ENCODE peak calls at places on chromosomes 16 and 17, in seven cellular contexts. One of them, this sample, is unnamed.

GRCh38 chr16:31876955-31877828 is 3.6 kb downstream of the ZNF267 start:
- DNase-seq in skeletal muscle cell: peak
- DNase-seq in stimulated activated CD4-positive, alpha-beta T cell treated with anti-CD3 and anti-CD28 coated beads, TNF-alpha, amount 100 ng/mL, for 1 hour: no peak
- DNase-seq in HS-27A: no peak
- DNase-seq in NCI-H510A treated with DMSO at 0.1 percent for 48 hours: no peak
- DNase-seq in hippocampal formation: no peak
- DNase-seq in right atrium auricular region: no peak
- DNase-seq in this sample: peak

GRCh38 chr17:13365331-13365730 is 236.4 kb downstream of the HS3ST3A1 start:
- DNase-seq in skeletal muscle cell: no peak
- DNase-seq in stimulated activated CD4-positive, alpha-beta T cell treated with anti-CD3 and anti-CD28 coated beads, TNF-alpha, amount 100 ng/mL, for 1 hour: no peak
- DNase-seq in HS-27A: no peak
- DNase-seq in NCI-H510A treated with DMSO at 0.1 percent for 48 hours: no peak
- DNase-seq in hippocampal formation: no peak
- DNase-seq in right atrium auricular region: no peak
- DNase-seq in this sample: no peak

GRCh38 chr17:71983828-71984227 is 137.0 kb upstream of the SOX9 start:
- DNase-seq in skeletal muscle cell: no peak
- DNase-seq in stimulated activated CD4-positive, alpha-beta T cell treated with anti-CD3 and anti-CD28 coated beads, TNF-alpha, amount 100 ng/mL, for 1 hour: no peak
- DNase-seq in HS-27A: no peak
- DNase-seq in NCI-H510A treated with DMSO at 0.1 percent for 48 hours: no peak
- DNase-seq in hippocampal formation: no peak
- DNase-seq in right atrium auricular region: no peak
- DNase-seq in this sample: no peak

GRCh38 chr17:78351449-78352006 is 8.3 kb downstream of the SOCS3 start:
- DNase-seq in skeletal muscle cell: peak
- DNase-seq in stimulated activated CD4-positive, alpha-beta T cell treated with anti-CD3 and anti-CD28 coated beads, TNF-alpha, amount 100 ng/mL, for 1 hour: no peak
- DNase-seq in HS-27A: no peak
- DNase-seq in NCI-H510A treated with DMSO at 0.1 percent for 48 hours: no peak
- DNase-seq in hippocampal formation: peak
- DNase-seq in right atrium auricular region: peak
- DNase-seq in this sample: no peak

GRCh38 chr16:72109966-72110530 is 16.4 kb downstream of the DHX38 start:
- DNase-seq in skeletal muscle cell: no peak
- DNase-seq in stimulated activated CD4-positive, alpha-beta T cell treated with anti-CD3 and anti-CD28 coated beads, TNF-alpha, amount 100 ng/mL, for 1 hour: no peak
- DNase-seq in HS-27A: no peak
- DNase-seq in NCI-H510A treated with DMSO at 0.1 percent for 48 hours: no peak
- DNase-seq in hippocampal formation: no peak
- DNase-seq in right atrium auricular region: no peak
- DNase-seq in this sample: no peak

GRCh38 chr17:81028506-81028858 is 6.5 kb upstream of the BAIAP2 start:
- DNase-seq in skeletal muscle cell: no peak
- DNase-seq in stimulated activated CD4-positive, alpha-beta T cell treated with anti-CD3 and anti-CD28 coated beads, TNF-alpha, amount 100 ng/mL, for 1 hour: no peak
- DNase-seq in HS-27A: no peak
- DNase-seq in NCI-H510A treated with DMSO at 0.1 percent for 48 hours: no peak
- DNase-seq in hippocampal formation: no peak
- DNase-seq in right atrium auricular region: no peak
- DNase-seq in this sample: no peak

GRCh38 chr17:65064452-65065019 is 8.0 kb upstream of the GNA13 start:
- DNase-seq in skeletal muscle cell: no peak
- DNase-seq in stimulated activated CD4-positive, alpha-beta T cell treated with anti-CD3 and anti-CD28 coated beads, TNF-alpha, amount 100 ng/mL, for 1 hour: no peak
- DNase-seq in HS-27A: no peak
- DNase-seq in NCI-H510A treated with DMSO at 0.1 percent for 48 hours: peak
- DNase-seq in hippocampal formation: no peak
- DNase-seq in right atrium auricular region: no peak
- DNase-seq in this sample: peak

GRCh38 chr17:61394630-61395408 is 4.8 kb upstream of the TBX2 start:
- DNase-seq in skeletal muscle cell: no peak
- DNase-seq in stimulated activated CD4-positive, alpha-beta T cell treated with anti-CD3 and anti-CD28 coated beads, TNF-alpha, amount 100 ng/mL, for 1 hour: no peak
- DNase-seq in HS-27A: no peak
- DNase-seq in NCI-H510A treated with DMSO at 0.1 percent for 48 hours: no peak
- DNase-seq in hippocampal formation: no peak
- DNase-seq in right atrium auricular region: no peak
- DNase-seq in this sample: no peak

GRCh38 chr16:80056334-80056733 is 455.8 kb upstream of the MAF start:
- DNase-seq in skeletal muscle cell: no peak
- DNase-seq in stimulated activated CD4-positive, alpha-beta T cell treated with anti-CD3 and anti-CD28 coated beads, TNF-alpha, amount 100 ng/mL, for 1 hour: no peak
- DNase-seq in HS-27A: no peak
- DNase-seq in NCI-H510A treated with DMSO at 0.1 percent for 48 hours: no peak
- DNase-seq in hippocampal formation: no peak
- DNase-seq in right atrium auricular region: no peak
- DNase-seq in this sample: no peak